ENCODE peak calls at places on chromosome 6, in four cellular contexts. X is A549, T is GM12878, S is K562. V is an unnamed sample.

GRCh38 chr6:17621003-17621402 is 20.9 kb downstream of the FAM8A1 start:
- DNase-seq in X (no peak), T (peak), S (no peak), V (no peak)

GRCh38 chr6:46652232-46652602 is 401 bp downstream of the CYP39A1 start:
- DNase-seq in X (no peak), T (no peak), S (no peak), V (no peak)

GRCh38 chr6:37354526-37355384 is 972 bp downstream of the RNF8 start:
- DNase-seq in X (no peak), T (no peak), S (peak), V (no peak)

GRCh38 chr6:104527761-104528415 is 331.8 kb downstream of the HACE1 start:
- DNase-seq in X (peak), T (no peak), S (peak), V (peak)

GRCh38 chr6:140677781-140678528 is 1303.5 kb upstream of the CITED2 start:
- DNase-seq in X (no peak), T (no peak), S (no peak), V (no peak)

GRCh38 chr6:11179088-11179977 is 53.1 kb downstream of the NEDD9 start:
- DNase-seq in X (no peak), T (no peak), S (no peak), V (peak)

GRCh38 chr6:6969761-6970223 is 138.0 kb upstream of the RREB1 start:
- DNase-seq in X (peak), T (no peak), S (peak), V (peak)

GRCh38 chr6:41373919-41374617 is 38.7 kb downstream of the NCR2 start:
- DNase-seq in X (no peak), T (no peak), S (no peak), V (no peak)

GRCh38 chr6:111624391-111625098 is 18.9 kb upstream of the TRAF3IP2 start:
- DNase-seq in X (no peak), T (no peak), S (no peak), V (no peak)

GRCh38 chr6:49915035-49915434 is 48.7 kb upstream of the CRISP1 start:
- DNase-seq in X (no peak), T (no peak), S (no peak), V (no peak)

GRCh38 chr6:12126051-12126450 is 113.9 kb downstream of the HIVEP1 start:
- DNase-seq in X (no peak), T (no peak), S (no peak), V (no peak)

GRCh38 chr6:25370175-25371036 is 91.2 kb downstream of the CARMIL1 start:
- DNase-seq in X (no peak), T (no peak), S (no peak), V (no peak)

GRCh38 chr6:113645576-113645970 is 211.6 kb upstream of the MARCKS start:
- DNase-seq in X (peak), T (no peak), S (no peak), V (peak)

GRCh38 chr6:66496659-66497058 is 789.6 kb upstream of the EYS start:
- DNase-seq in X (peak), T (no peak), S (no peak), V (peak)

GRCh38 chr6:75334266-75335040 is 49.9 kb upstream of the TMEM30A start:
- DNase-seq in X (peak), T (no peak), S (no peak), V (no peak)

GRCh38 chr6:165804331-165805066 is 141.5 kb upstream of the PDE10A start:
- DNase-seq in X (no peak), T (no peak), S (no peak), V (no peak)

GRCh38 chr6:95841560-95841959 is 174.2 kb upstream of the FUT9 start:
- DNase-seq in X (no peak), T (no peak), S (no peak), V (no peak)
- TF ChIP-seq POLR2AphosphoS2 in X (no peak), T (no peak), S (no peak), V (no peak)

DNA sequence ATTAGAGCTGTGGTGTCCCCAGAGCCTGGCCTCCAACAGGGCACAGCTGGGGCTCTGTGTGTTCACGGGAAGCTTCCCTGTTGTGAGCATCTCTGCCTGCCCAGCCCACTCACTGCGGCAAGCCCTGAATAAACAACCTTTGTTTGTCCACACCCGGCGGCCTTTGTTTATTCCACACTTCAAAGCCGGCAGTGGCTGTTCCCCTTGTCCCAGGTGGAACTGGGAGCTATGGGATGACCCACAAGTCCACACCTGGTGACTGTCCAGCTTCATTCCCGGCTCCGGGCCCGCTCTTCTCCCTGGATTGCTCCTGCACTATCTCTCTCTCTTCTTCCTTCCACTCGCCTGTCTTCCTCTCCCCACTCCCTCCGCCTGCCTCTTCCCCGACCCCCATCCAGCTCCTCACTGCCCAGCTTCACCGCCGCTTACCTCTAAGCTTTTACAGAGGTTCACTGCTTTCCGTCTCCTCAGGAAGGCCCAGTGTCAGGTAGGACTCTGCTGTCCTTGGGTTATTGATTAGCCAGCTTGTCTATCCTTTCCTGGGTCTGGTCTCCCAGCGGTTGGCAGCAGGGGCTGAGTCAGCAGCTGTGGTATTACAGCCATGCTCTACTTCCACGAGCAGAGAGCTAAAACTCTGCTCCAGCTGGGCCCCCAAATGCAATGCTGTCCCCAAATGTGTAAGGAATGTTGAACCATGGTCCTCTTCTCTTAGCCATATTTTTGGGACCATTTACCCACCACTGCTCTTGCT is 17.8 kb downstream of the DACT2 start:
- DNase-seq in X (peak), T (no peak), S (no peak), V (peak)
- TF ChIP-seq POLR2AphosphoS2 in X (no peak), T (no peak), S (no peak), V (no peak)

GRCh38 chr6:71395731-71396409 is 107.3 kb downstream of the OGFRL1 start:
- DNase-seq in X (no peak), T (no peak), S (no peak), V (no peak)

GRCh38 chr6:71392286-71392685 is 103.7 kb downstream of the OGFRL1 start:
- DNase-seq in X (peak), T (no peak), S (no peak), V (no peak)

GRCh38 chr6:71391126-71391525 is 102.5 kb downstream of the OGFRL1 start:
- DNase-seq in X (no peak), T (no peak), S (no peak), V (no peak)

GRCh38 chr6:71394001-71394432 is 105.4 kb downstream of the OGFRL1 start:
- DNase-seq in X (peak), T (no peak), S (no peak), V (no peak)

GRCh38 chr6:71393471-71393870 is 104.9 kb downstream of the OGFRL1 start:
- DNase-seq in X (peak), T (no peak), S (no peak), V (no peak)
- TF ChIP-seq POLR2AphosphoS2 in X (no peak), T (no peak), S (no peak), V (no peak)

GRCh38 chr6:4637691-4638433 is 138.3 kb upstream of the CDYL start:
- DNase-seq in X (peak), T (peak), S (peak), V (no peak)
- TF ChIP-seq POLR2AphosphoS2 in X (no peak), T (no peak), S (no peak), V (no peak)

DNA sequence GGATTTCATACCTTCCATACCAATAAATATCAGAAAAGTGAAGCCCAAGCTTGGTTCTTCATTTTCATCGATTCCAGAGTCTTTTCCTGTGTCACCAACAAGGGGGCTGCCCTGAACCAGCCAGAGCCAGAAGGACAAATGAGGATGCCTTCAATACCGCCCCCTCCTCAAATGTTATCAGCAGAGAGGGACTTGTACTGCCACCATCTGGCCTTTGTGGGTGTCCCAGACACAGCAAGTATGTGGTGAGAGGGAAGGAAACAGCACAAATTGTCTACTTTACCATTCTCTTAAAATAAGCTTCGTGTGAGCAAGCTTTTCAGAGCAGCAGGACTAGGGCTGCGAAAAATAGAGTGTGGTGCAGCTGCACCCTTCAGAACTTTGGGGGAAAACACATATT is 165.3 kb downstream of the SOBP start:
- DNase-seq in X (no peak), T (no peak), S (no peak), V (no peak)
- TF ChIP-seq POLR2AphosphoS2 in X (no peak), T (no peak), S (no peak), V (no peak)